ENCODE peak calls at places on chromosomes 4 and X, in four cellular contexts. G, D, Q and W are unnamed samples.

GRCh38 chr4:189046642-189047041 is 894.0 kb upstream of the FRG1 start:
- DNase-seq in G (no peak), Q (no peak), D (no peak), W (no peak)

GRCh38 chrX:95367286-95367685 is 1317.4 kb upstream of the DIAPH2 start:
- DNase-seq in Q (no peak), G (no peak), D (no peak), W (no peak)

GRCh38 chr4:84857296-84857695 is 109.2 kb downstream of the WDFY3 start:
- DNase-seq in G (no peak), D (no peak), Q (no peak), W (no peak)

GRCh38 chr4:183960021-183960420 is 54.9 kb downstream of the STOX2 start:
- DNase-seq in Q (no peak), D (no peak), G (peak), W (no peak)

GRCh38 chrX:73916931-73917657 is 354.1 kb downstream of the CHIC1 start:
- DNase-seq in G (no peak), D (no peak), Q (no peak), W (no peak)

GRCh38 chr4:108072300-108072699 is 82.6 kb downstream of the HADH start:
- DNase-seq in Q (no peak), D (no peak), G (no peak), W (peak)

GRCh38 chr4:163048447-163048846 is 118.2 kb downstream of the NAF1 start:
- DNase-seq in Q (no peak), G (peak), D (no peak), W (no peak)

GRCh38 chr4:64940698-64941097 is 531.4 kb upstream of the TECRL start:
- DNase-seq in Q (no peak), G (no peak), D (no peak), W (no peak)

GRCh38 chrX:13087322-13088154 is 43.1 kb upstream of the FAM9C start:
- DNase-seq in G (no peak), Q (no peak), D (no peak), W (peak)

GRCh38 chrX:44775726-44776125 is 68.1 kb upstream of the DUSP21 start:
- DNase-seq in Q (no peak), G (no peak), D (no peak), W (no peak)

DNA sequence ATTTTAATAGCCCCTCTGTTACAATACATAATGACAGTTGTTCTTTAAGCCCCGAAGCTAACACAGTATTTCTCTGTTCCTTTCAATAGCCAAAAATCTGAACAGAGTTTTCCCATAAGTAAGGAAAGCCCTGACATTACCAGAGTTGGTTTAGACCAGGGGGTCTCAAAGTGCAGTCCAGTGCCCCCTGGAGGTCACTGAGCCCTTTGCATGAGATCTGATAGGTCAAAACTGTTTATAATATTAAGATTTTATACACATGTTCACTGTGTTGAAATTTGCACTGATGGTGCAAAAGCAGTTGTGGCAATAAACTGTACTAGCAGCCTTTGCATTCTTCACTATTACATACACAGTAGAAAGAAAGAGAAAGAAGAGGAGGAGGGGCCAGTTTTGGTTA is 177.1 kb downstream of the SPANXN3 start:
- DNase-seq in G (no peak), Q (no peak), D (no peak), W (no peak)
- TF ChIP-seq CTCF in G (no peak), Q (no peak), D (no peak), W (no peak)

GRCh38 chrX:103357871-103358270 is 1.6 kb downstream of the TCEAL9 start:
- DNase-seq in Q (no peak), G (no peak), D (no peak), W (no peak)
- H3K4me3 ChIP-seq in Q (peak), G (peak), D (peak), W (no peak)

DNA sequence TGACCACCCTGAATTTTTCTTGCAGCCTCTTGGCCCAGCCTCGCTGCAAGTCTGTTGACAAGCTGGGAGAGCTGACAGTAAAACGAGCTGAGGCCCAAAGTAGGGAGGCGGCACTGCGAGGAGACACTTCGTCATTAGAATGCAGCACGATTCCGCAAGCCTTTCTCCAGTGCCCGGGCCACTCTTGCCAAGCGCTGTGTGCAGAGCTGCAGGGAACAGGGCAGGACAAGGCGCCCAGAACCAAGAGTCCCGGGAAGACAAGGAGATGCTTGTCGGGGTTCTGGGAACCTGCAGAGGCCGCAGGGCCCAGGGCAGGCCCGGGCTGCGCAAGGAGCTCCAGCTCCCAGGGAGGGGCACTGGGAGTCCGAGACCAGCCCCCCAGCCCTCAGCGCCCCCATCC is 187.1 kb downstream of the BCOR start:
- DNase-seq in G (no peak), Q (no peak), D (no peak), W (no peak)
- TF ChIP-seq CTCF in G (no peak), Q (no peak), D (no peak), W (no peak)

GRCh38 chrX:22699591-22700091 is 300.1 kb upstream of the DDX53 start:
- DNase-seq in G (no peak), Q (peak), D (no peak), W (no peak)
- H3K4me3 ChIP-seq in G (no peak), Q (no peak), D (no peak), W (no peak)

GRCh38 chr4:77697860-77698599 is 92.4 kb downstream of the CXCL13 start:
- DNase-seq in G (peak), Q (no peak), D (no peak), W (peak)
- TF ChIP-seq CTCF in G (peak), Q (peak), D (no peak), W (peak)

DNA sequence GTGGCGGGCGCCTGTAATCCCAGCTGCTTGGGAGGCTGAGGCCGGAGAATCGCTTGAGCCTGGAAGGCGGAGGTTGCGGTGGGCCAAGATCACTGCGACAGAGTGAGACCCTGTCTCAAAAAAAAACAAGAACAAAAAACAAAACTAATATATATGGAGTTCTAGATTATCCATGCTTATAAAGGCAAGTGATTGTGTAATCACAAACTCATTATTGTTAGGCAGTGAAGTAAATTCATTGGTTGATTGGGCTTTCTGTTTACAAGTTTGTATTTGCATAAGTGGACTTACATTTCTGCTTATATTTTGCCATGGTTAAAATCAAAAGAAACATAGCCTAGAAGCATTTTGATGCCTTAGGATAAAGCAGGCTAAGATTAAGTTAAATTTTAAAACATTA is 2.5 kb upstream of the UBE2D3 start:
- DNase-seq in G (no peak), D (no peak), Q (no peak), W (no peak)
- H3K4me3 ChIP-seq in G (no peak), D (no peak), Q (no peak), W (no peak)